ENCODE peak calls at places on chromosomes 16 and 17, in seven cellular contexts. One of them, this sample, is unnamed.

GRCh38 chr17:43831633-43832032 is 1.3 kb downstream of the MPP3 start:
- DNase-seq in ascending aorta: no peak
- DNase-seq in activated T-helper 1 cell treated with Interleukin-2 at 50 U/mL for 16 hours: no peak
- DNase-seq in neural crest cell: no peak
- DNase-seq in mammary epithelial cell: no peak
- DNase-seq in effector memory CD8-positive, alpha-beta T cell: no peak
- DNase-seq in GM10248: no peak
- DNase-seq in this sample: no peak

GRCh38 chr16:89446136-89446974 is 44.0 kb downstream of the ANKRD11 start:
- DNase-seq in ascending aorta: no peak
- DNase-seq in activated T-helper 1 cell treated with Interleukin-2 at 50 U/mL for 16 hours: no peak
- DNase-seq in neural crest cell: no peak
- DNase-seq in mammary epithelial cell: no peak
- DNase-seq in effector memory CD8-positive, alpha-beta T cell: no peak
- DNase-seq in GM10248: no peak
- DNase-seq in this sample: no peak

GRCh38 chr16:15988268-15989013 is 39.0 kb downstream of the ABCC1 start:
- DNase-seq in ascending aorta: no peak
- DNase-seq in activated T-helper 1 cell treated with Interleukin-2 at 50 U/mL for 16 hours: no peak
- DNase-seq in neural crest cell: no peak
- DNase-seq in mammary epithelial cell: no peak
- DNase-seq in effector memory CD8-positive, alpha-beta T cell: no peak
- DNase-seq in GM10248: no peak
- DNase-seq in this sample: no peak

GRCh38 chr17:35010093-35010492 is 29.8 kb downstream of the LIG3 start:
- DNase-seq in ascending aorta: no peak
- DNase-seq in activated T-helper 1 cell treated with Interleukin-2 at 50 U/mL for 16 hours: no peak
- DNase-seq in neural crest cell: no peak
- DNase-seq in mammary epithelial cell: no peak
- DNase-seq in effector memory CD8-positive, alpha-beta T cell: no peak
- DNase-seq in GM10248: no peak
- DNase-seq in this sample: no peak

GRCh38 chr17:19386276-19386863 is 620 bp downstream of the MFAP4 start:
- DNase-seq in ascending aorta: peak
- DNase-seq in activated T-helper 1 cell treated with Interleukin-2 at 50 U/mL for 16 hours: no peak
- DNase-seq in neural crest cell: no peak
- DNase-seq in mammary epithelial cell: peak
- DNase-seq in effector memory CD8-positive, alpha-beta T cell: no peak
- DNase-seq in GM10248: no peak
- DNase-seq in this sample: no peak

GRCh38 chr17:77948690-77949114 is 9.8 kb upstream of the TNRC6C start:
- DNase-seq in ascending aorta: peak
- DNase-seq in activated T-helper 1 cell treated with Interleukin-2 at 50 U/mL for 16 hours: no peak
- DNase-seq in neural crest cell: peak
- DNase-seq in mammary epithelial cell: peak
- DNase-seq in effector memory CD8-positive, alpha-beta T cell: no peak
- DNase-seq in GM10248: no peak
- DNase-seq in this sample: peak

GRCh38 chr17:81523139-81524062 is 4.8 kb upstream of the FSCN2 start:
- DNase-seq in ascending aorta: peak
- DNase-seq in activated T-helper 1 cell treated with Interleukin-2 at 50 U/mL for 16 hours: no peak
- DNase-seq in neural crest cell: peak
- DNase-seq in mammary epithelial cell: no peak
- DNase-seq in effector memory CD8-positive, alpha-beta T cell: no peak
- DNase-seq in GM10248: no peak
- DNase-seq in this sample: peak

GRCh38 chr16:1779234-1779701 is 3.1 kb downstream of the SPSB3 start:
- DNase-seq in ascending aorta: no peak
- DNase-seq in activated T-helper 1 cell treated with Interleukin-2 at 50 U/mL for 16 hours: no peak
- DNase-seq in neural crest cell: no peak
- DNase-seq in mammary epithelial cell: no peak
- DNase-seq in effector memory CD8-positive, alpha-beta T cell: no peak
- DNase-seq in GM10248: no peak
- DNase-seq in this sample: no peak

GRCh38 chr16:19114359-19115147 is 789 bp downstream of the ITPRIPL2 start:
- DNase-seq in ascending aorta: peak
- DNase-seq in activated T-helper 1 cell treated with Interleukin-2 at 50 U/mL for 16 hours: no peak
- DNase-seq in neural crest cell: peak
- DNase-seq in mammary epithelial cell: peak
- DNase-seq in effector memory CD8-positive, alpha-beta T cell: no peak
- DNase-seq in GM10248: peak
- DNase-seq in this sample: peak

GRCh38 chr17:78020717-78021108 is 62.2 kb downstream of the TNRC6C start:
- DNase-seq in ascending aorta: no peak
- DNase-seq in activated T-helper 1 cell treated with Interleukin-2 at 50 U/mL for 16 hours: no peak
- DNase-seq in neural crest cell: no peak
- DNase-seq in mammary epithelial cell: no peak
- DNase-seq in effector memory CD8-positive, alpha-beta T cell: no peak
- DNase-seq in GM10248: no peak
- DNase-seq in this sample: no peak

GRCh38 chr17:49055181-49055927 is 58.2 kb downstream of the IGF2BP1 start:
- DNase-seq in ascending aorta: no peak
- DNase-seq in activated T-helper 1 cell treated with Interleukin-2 at 50 U/mL for 16 hours: no peak
- DNase-seq in neural crest cell: no peak
- DNase-seq in mammary epithelial cell: no peak
- DNase-seq in effector memory CD8-positive, alpha-beta T cell: no peak
- DNase-seq in GM10248: no peak
- DNase-seq in this sample: no peak

GRCh38 chr16:84062734-84063640 is 20.4 kb upstream of the SLC38A8 start:
- DNase-seq in ascending aorta: peak
- DNase-seq in activated T-helper 1 cell treated with Interleukin-2 at 50 U/mL for 16 hours: peak
- DNase-seq in neural crest cell: peak
- DNase-seq in mammary epithelial cell: peak
- DNase-seq in effector memory CD8-positive, alpha-beta T cell: peak
- DNase-seq in GM10248: peak
- DNase-seq in this sample: peak

GRCh38 chr17:59167571-59168001 is 12.0 kb downstream of the PRR11 start:
- DNase-seq in ascending aorta: no peak
- DNase-seq in activated T-helper 1 cell treated with Interleukin-2 at 50 U/mL for 16 hours: no peak
- DNase-seq in neural crest cell: no peak
- DNase-seq in mammary epithelial cell: peak
- DNase-seq in effector memory CD8-positive, alpha-beta T cell: no peak
- DNase-seq in GM10248: no peak
- DNase-seq in this sample: no peak

GRCh38 chr16:19935696-19936095 is 51.0 kb upstream of the GPRC5B start:
- DNase-seq in ascending aorta: no peak
- DNase-seq in activated T-helper 1 cell treated with Interleukin-2 at 50 U/mL for 16 hours: no peak
- DNase-seq in neural crest cell: no peak
- DNase-seq in mammary epithelial cell: no peak
- DNase-seq in effector memory CD8-positive, alpha-beta T cell: no peak
- DNase-seq in GM10248: no peak
- DNase-seq in this sample: no peak

GRCh38 chr16:30997887-30998711 is 12.3 kb downstream of the STX1B start:
- DNase-seq in ascending aorta: peak
- DNase-seq in activated T-helper 1 cell treated with Interleukin-2 at 50 U/mL for 16 hours: no peak
- DNase-seq in neural crest cell: no peak
- DNase-seq in mammary epithelial cell: peak
- DNase-seq in effector memory CD8-positive, alpha-beta T cell: no peak
- DNase-seq in GM10248: no peak
- DNase-seq in this sample: no peak

GRCh38 chr17:56505154-56505756 is 88.2 kb upstream of the NOG start:
- DNase-seq in ascending aorta: no peak
- DNase-seq in activated T-helper 1 cell treated with Interleukin-2 at 50 U/mL for 16 hours: no peak
- DNase-seq in neural crest cell: no peak
- DNase-seq in mammary epithelial cell: no peak
- DNase-seq in effector memory CD8-positive, alpha-beta T cell: no peak
- DNase-seq in GM10248: no peak
- DNase-seq in this sample: no peak

GRCh38 chr17:40355123-40355803 is 9.3 kb downstream of the GJD3 start:
- DNase-seq in ascending aorta: peak
- DNase-seq in activated T-helper 1 cell treated with Interleukin-2 at 50 U/mL for 16 hours: peak
- DNase-seq in neural crest cell: peak
- DNase-seq in mammary epithelial cell: no peak
- DNase-seq in effector memory CD8-positive, alpha-beta T cell: peak
- DNase-seq in GM10248: peak
- DNase-seq in this sample: peak

GRCh38 chr16:11449716-11450115 is 104.5 kb downstream of the RMI2 start:
- DNase-seq in ascending aorta: no peak
- DNase-seq in activated T-helper 1 cell treated with Interleukin-2 at 50 U/mL for 16 hours: no peak
- DNase-seq in neural crest cell: no peak
- DNase-seq in mammary epithelial cell: no peak
- DNase-seq in effector memory CD8-positive, alpha-beta T cell: no peak
- DNase-seq in GM10248: no peak
- DNase-seq in this sample: no peak

GRCh38 chr17:43360376-43360738 is 38.4 kb upstream of the ARL4D start:
- DNase-seq in ascending aorta: peak
- DNase-seq in activated T-helper 1 cell treated with Interleukin-2 at 50 U/mL for 16 hours: peak
- DNase-seq in neural crest cell: no peak
- DNase-seq in mammary epithelial cell: no peak
- DNase-seq in effector memory CD8-positive, alpha-beta T cell: peak
- DNase-seq in GM10248: peak
- DNase-seq in this sample: no peak

GRCh38 chr16:3071655-3072054 is 6.2 kb downstream of the IL32 start:
- DNase-seq in ascending aorta: no peak
- DNase-seq in activated T-helper 1 cell treated with Interleukin-2 at 50 U/mL for 16 hours: no peak
- DNase-seq in neural crest cell: no peak
- DNase-seq in mammary epithelial cell: no peak
- DNase-seq in effector memory CD8-positive, alpha-beta T cell: no peak
- DNase-seq in GM10248: no peak
- DNase-seq in this sample: no peak

GRCh38 chr17:67125417-67125816 is 81.1 kb downstream of the CACNG1 start:
- DNase-seq in ascending aorta: no peak
- DNase-seq in activated T-helper 1 cell treated with Interleukin-2 at 50 U/mL for 16 hours: no peak
- DNase-seq in neural crest cell: no peak
- DNase-seq in mammary epithelial cell: no peak
- DNase-seq in effector memory CD8-positive, alpha-beta T cell: no peak
- DNase-seq in GM10248: no peak
- DNase-seq in this sample: no peak

GRCh38 chr16:263182-263774 is 12.5 kb downstream of the RGS11 start:
- DNase-seq in ascending aorta: no peak
- DNase-seq in activated T-helper 1 cell treated with Interleukin-2 at 50 U/mL for 16 hours: no peak
- DNase-seq in neural crest cell: no peak
- DNase-seq in mammary epithelial cell: no peak
- DNase-seq in effector memory CD8-positive, alpha-beta T cell: no peak
- DNase-seq in GM10248: no peak
- DNase-seq in this sample: no peak

GRCh38 chr16:69049146-69049545 is 56.3 kb upstream of the HAS3 start:
- DNase-seq in ascending aorta: no peak
- DNase-seq in activated T-helper 1 cell treated with Interleukin-2 at 50 U/mL for 16 hours: no peak
- DNase-seq in neural crest cell: no peak
- DNase-seq in mammary epithelial cell: peak
- DNase-seq in effector memory CD8-positive, alpha-beta T cell: no peak
- DNase-seq in GM10248: no peak
- DNase-seq in this sample: no peak

GRCh38 chr17:73985466-73986015 is 217.9 kb upstream of the RPL38 start:
- DNase-seq in ascending aorta: no peak
- DNase-seq in activated T-helper 1 cell treated with Interleukin-2 at 50 U/mL for 16 hours: no peak
- DNase-seq in neural crest cell: no peak
- DNase-seq in mammary epithelial cell: no peak
- DNase-seq in effector memory CD8-positive, alpha-beta T cell: no peak
- DNase-seq in GM10248: no peak
- DNase-seq in this sample: no peak

GRCh38 chr16:58413359-58413758 is 21.1 kb downstream of the GINS3 start:
- DNase-seq in ascending aorta: no peak
- DNase-seq in activated T-helper 1 cell treated with Interleukin-2 at 50 U/mL for 16 hours: no peak
- DNase-seq in neural crest cell: no peak
- DNase-seq in mammary epithelial cell: no peak
- DNase-seq in effector memory CD8-positive, alpha-beta T cell: no peak
- DNase-seq in GM10248: no peak
- DNase-seq in this sample: no peak

GRCh38 chr17:78882546-78883089 is 20.4 kb downstream of the CEP295NL start:
- DNase-seq in ascending aorta: no peak
- DNase-seq in activated T-helper 1 cell treated with Interleukin-2 at 50 U/mL for 16 hours: no peak
- DNase-seq in neural crest cell: no peak
- DNase-seq in mammary epithelial cell: no peak
- DNase-seq in effector memory CD8-positive, alpha-beta T cell: no peak
- DNase-seq in GM10248: no peak
- DNase-seq in this sample: no peak

GRCh38 chr17:82674656-82675475 is 23.6 kb downstream of the RAB40B start:
- DNase-seq in ascending aorta: no peak
- DNase-seq in activated T-helper 1 cell treated with Interleukin-2 at 50 U/mL for 16 hours: no peak
- DNase-seq in neural crest cell: no peak
- DNase-seq in mammary epithelial cell: peak
- DNase-seq in effector memory CD8-positive, alpha-beta T cell: no peak
- DNase-seq in GM10248: no peak
- DNase-seq in this sample: no peak

GRCh38 chr16:50195276-50195675 is 42.2 kb downstream of the TENT4B start:
- DNase-seq in ascending aorta: no peak
- DNase-seq in activated T-helper 1 cell treated with Interleukin-2 at 50 U/mL for 16 hours: no peak
- DNase-seq in neural crest cell: no peak
- DNase-seq in mammary epithelial cell: peak
- DNase-seq in effector memory CD8-positive, alpha-beta T cell: no peak
- DNase-seq in GM10248: no peak
- DNase-seq in this sample: no peak

GRCh38 chr17:66632716-66633115 is 202.2 kb upstream of the CACNG5 start:
- DNase-seq in ascending aorta: no peak
- DNase-seq in activated T-helper 1 cell treated with Interleukin-2 at 50 U/mL for 16 hours: no peak
- DNase-seq in neural crest cell: no peak
- DNase-seq in mammary epithelial cell: no peak
- DNase-seq in effector memory CD8-positive, alpha-beta T cell: no peak
- DNase-seq in GM10248: no peak
- DNase-seq in this sample: no peak

GRCh38 chr16:77869997-77870813 is 81.8 kb downstream of the VAT1L start:
- DNase-seq in ascending aorta: peak
- DNase-seq in activated T-helper 1 cell treated with Interleukin-2 at 50 U/mL for 16 hours: no peak
- DNase-seq in neural crest cell: no peak
- DNase-seq in mammary epithelial cell: no peak
- DNase-seq in effector memory CD8-positive, alpha-beta T cell: no peak
- DNase-seq in GM10248: no peak
- DNase-seq in this sample: no peak

GRCh38 chr17:19978803-19979202 is 1.2 kb upstream of the AKAP10 start:
- DNase-seq in ascending aorta: no peak
- DNase-seq in activated T-helper 1 cell treated with Interleukin-2 at 50 U/mL for 16 hours: no peak
- DNase-seq in neural crest cell: no peak
- DNase-seq in mammary epithelial cell: no peak
- DNase-seq in effector memory CD8-positive, alpha-beta T cell: no peak
- DNase-seq in GM10248: no peak
- DNase-seq in this sample: no peak

GRCh38 chr17:59746849-59747445 is 39.5 kb downstream of the VMP1 start:
- DNase-seq in ascending aorta: no peak
- DNase-seq in activated T-helper 1 cell treated with Interleukin-2 at 50 U/mL for 16 hours: no peak
- DNase-seq in neural crest cell: no peak
- DNase-seq in mammary epithelial cell: peak
- DNase-seq in effector memory CD8-positive, alpha-beta T cell: no peak
- DNase-seq in GM10248: peak
- DNase-seq in this sample: no peak

GRCh38 chr17:39663688-39664580 is 1.2 kb upstream of the TCAP start:
- DNase-seq in ascending aorta: no peak
- DNase-seq in activated T-helper 1 cell treated with Interleukin-2 at 50 U/mL for 16 hours: no peak
- DNase-seq in neural crest cell: no peak
- DNase-seq in mammary epithelial cell: no peak
- DNase-seq in effector memory CD8-positive, alpha-beta T cell: no peak
- DNase-seq in GM10248: no peak
- DNase-seq in this sample: peak

GRCh38 chr17:59426031-59426430 is 94.6 kb downstream of the YPEL2 start:
- DNase-seq in ascending aorta: no peak
- DNase-seq in activated T-helper 1 cell treated with Interleukin-2 at 50 U/mL for 16 hours: no peak
- DNase-seq in neural crest cell: no peak
- DNase-seq in mammary epithelial cell: no peak
- DNase-seq in effector memory CD8-positive, alpha-beta T cell: no peak
- DNase-seq in GM10248: no peak
- DNase-seq in this sample: no peak

GRCh38 chr16:77212736-77213541 is 13.7 kb downstream of the SYCE1L start:
- DNase-seq in ascending aorta: peak
- DNase-seq in activated T-helper 1 cell treated with Interleukin-2 at 50 U/mL for 16 hours: peak
- DNase-seq in neural crest cell: peak
- DNase-seq in mammary epithelial cell: peak
- DNase-seq in effector memory CD8-positive, alpha-beta T cell: peak
- DNase-seq in GM10248: peak
- DNase-seq in this sample: peak

GRCh38 chr17:79741751-79742588 is 11.2 kb downstream of the ENPP7 start:
- DNase-seq in ascending aorta: peak
- DNase-seq in activated T-helper 1 cell treated with Interleukin-2 at 50 U/mL for 16 hours: peak
- DNase-seq in neural crest cell: peak
- DNase-seq in mammary epithelial cell: no peak
- DNase-seq in effector memory CD8-positive, alpha-beta T cell: peak
- DNase-seq in GM10248: peak
- DNase-seq in this sample: peak

GRCh38 chr17:43840814-43841213 is 6.2 kb upstream of the CD300LG start:
- DNase-seq in ascending aorta: no peak
- DNase-seq in activated T-helper 1 cell treated with Interleukin-2 at 50 U/mL for 16 hours: no peak
- DNase-seq in neural crest cell: no peak
- DNase-seq in mammary epithelial cell: no peak
- DNase-seq in effector memory CD8-positive, alpha-beta T cell: no peak
- DNase-seq in GM10248: no peak
- DNase-seq in this sample: no peak

GRCh38 chr16:16915771-16916170 is 536.8 kb downstream of the NPIPA7 start:
- DNase-seq in ascending aorta: no peak
- DNase-seq in activated T-helper 1 cell treated with Interleukin-2 at 50 U/mL for 16 hours: no peak
- DNase-seq in neural crest cell: no peak
- DNase-seq in mammary epithelial cell: no peak
- DNase-seq in effector memory CD8-positive, alpha-beta T cell: no peak
- DNase-seq in GM10248: no peak
- DNase-seq in this sample: no peak